ENCODE peak calls at places on chromosome 1, in ten cellular contexts. H is fibroblast of the conjunctiva; L is NCI-H1694; O is uterus; P is activated naive CD8-positive, alpha-beta T cell treated with anti-CD3 and anti-CD28 coated beads, Interleukin-2, amount 50 U/mL, for 24 hours; N is NCI-H1092; R is GM23248; E is right atrium auricular region; D is NCI-H774; I is RKO. V is an unnamed sample.

GRCh38 chr1:32706491-32706890 is 3.9 kb upstream of the SYNC start:
- DNase-seq in H (no peak), L (no peak), O (no peak), P (no peak), N (no peak), R (peak; percentile 30), E (no peak), D (no peak), I (no peak), V (no peak)

GRCh38 chr1:183180213-183180612 is 5.9 kb upstream of the LAMC2 start:
- DNase-seq in H (peak; percentile 92), L (peak; percentile 96), O (peak; percentile 73), P (no peak), N (peak; percentile 78), R (peak; percentile 90), E (no peak), D (peak; percentile 5), I (no peak), V (no peak)

GRCh38 chr1:14380408-14380807 is 218.1 kb upstream of the KAZN start:
- DNase-seq in H (no peak), L (no peak), O (no peak), P (no peak), N (no peak), R (no peak), E (no peak), D (no peak), I (no peak), V (no peak)

GRCh38 chr1:74236440-74236839 is 1.3 kb downstream of the TNNI3K start:
- DNase-seq in H (no peak), L (no peak), O (no peak), P (no peak), N (no peak), R (no peak), E (no peak), D (no peak), I (no peak), V (no peak)

GRCh38 chr1:203475012-203475981 is at the start of gene PRELP:
- DNase-seq in H (no peak), L (peak; percentile 54), O (peak; percentile 91), P (no peak), N (no peak), R (peak; percentile 26), E (peak; percentile 84), D (peak; percentile 39), I (no peak), V (no peak)

GRCh38 chr1:219442575-219442974 is 170.3 kb downstream of the ZC3H11B start:
- DNase-seq in H (no peak), L (no peak), O (no peak), P (no peak), N (no peak), R (peak; percentile 69), E (no peak), D (no peak), I (peak; percentile 62), V (no peak)

GRCh38 chr1:119873166-119874025 is 22.9 kb downstream of the ADAM30 start:
- DNase-seq in H (peak; percentile 55), L (no peak), O (peak; percentile 79), P (no peak), N (no peak), R (peak; percentile 86), E (no peak), D (no peak), I (no peak), V (no peak)

GRCh38 chr1:26530898-26531598 is 1.5 kb downstream of the RPS6KA1 start:
- DNase-seq in H (no peak), L (no peak), O (no peak), P (peak; percentile 34), N (peak; percentile 90), R (peak; percentile 55), E (no peak), D (peak; percentile 2), I (peak; percentile 83), V (peak; percentile 86)

GRCh38 chr1:30675761-30676160 is 47.6 kb downstream of the MATN1 start:
- DNase-seq in H (peak; percentile 80), L (no peak), O (no peak), P (no peak), N (no peak), R (peak; percentile 84), E (no peak), D (no peak), I (no peak), V (no peak)

GRCh38 chr1:111587509-111588174 is 31.9 kb upstream of the RAP1A start:
- DNase-seq in H (no peak), L (no peak), O (no peak), P (no peak), N (no peak), R (no peak), E (no peak), D (no peak), I (no peak), V (no peak)

GRCh38 chr1:159067699-159068621 is 8.6 kb downstream of the AIM2 start:
- DNase-seq in H (no peak), L (no peak), O (no peak), P (no peak), N (no peak), R (no peak), E (no peak), D (no peak), I (no peak), V (no peak)

GRCh38 chr1:156060937-156061636 is at the start of gene RAB25:
- DNase-seq in H (no peak), L (no peak), O (no peak), P (no peak), N (no peak), R (no peak), E (no peak), D (peak; percentile 87), I (no peak), V (no peak)

GRCh38 chr1:98962156-98962555 is 42.5 kb downstream of the PLPPR5 start:
- DNase-seq in H (no peak), L (no peak), O (no peak), P (no peak), N (no peak), R (peak; percentile 66), E (no peak), D (no peak), I (no peak), V (no peak)

GRCh38 chr1:115682792-115683191 is 41.0 kb downstream of the VANGL1 start:
- DNase-seq in H (no peak), L (no peak), O (no peak), P (no peak), N (no peak), R (no peak), E (no peak), D (no peak), I (no peak), V (no peak)

GRCh38 chr1:94636625-94637024 is 95.1 kb upstream of the F3 start:
- DNase-seq in H (no peak), L (no peak), O (no peak), P (no peak), N (no peak), R (peak; percentile 75), E (peak; percentile 57), D (no peak), I (no peak), V (no peak)

GRCh38 chr1:29896791-29897725 is 660.7 kb downstream of the PTPRU start:
- DNase-seq in H (no peak), L (no peak), O (no peak), P (no peak), N (no peak), R (no peak), E (no peak), D (no peak), I (no peak), V (no peak)

GRCh38 chr1:163561570-163562295 is 240.0 kb downstream of the NUF2 start:
- DNase-seq in H (no peak), L (no peak), O (no peak), P (no peak), N (peak; percentile 40), R (peak; percentile 45), E (no peak), D (peak; percentile 24), I (peak; percentile 40), V (peak; percentile 57)

GRCh38 chr1:12127206-12127810 is 39.5 kb upstream of the TNFRSF1B start:
- DNase-seq in H (no peak), L (no peak), O (no peak), P (peak; percentile 52), N (no peak), R (no peak), E (no peak), D (no peak), I (no peak), V (no peak)

GRCh38 chr1:232319106-232319505 is 310.8 kb downstream of the SIPA1L2 start:
- DNase-seq in H (no peak), L (peak; percentile 97), O (no peak), P (no peak), N (no peak), R (no peak), E (peak; percentile 73), D (no peak), I (no peak), V (no peak)

GRCh38 chr1:181128592-181129497 is 40.3 kb downstream of the IER5 start:
- DNase-seq in H (no peak), L (peak; percentile 45), O (no peak), P (no peak), N (peak; percentile 64), R (no peak), E (no peak), D (no peak), I (no peak), V (peak; percentile 86)

GRCh38 chr1:95068956-95069710 is 3.6 kb downstream of the ALG14 start:
- DNase-seq in H (no peak), L (no peak), O (no peak), P (no peak), N (no peak), R (no peak), E (no peak), D (no peak), I (no peak), V (no peak)

V was measured in D341Med.